ENCODE peak calls at places on chromosomes 7 and 10, in seven cellular contexts. Q is HepG2, F is suprapubic skin, C is K562, P is H1, I is transverse colon, W is sigmoid colon. Y is an unnamed sample.

GRCh38 chr7:147771344-147771743 is 819.2 kb upstream of the C7orf33 start:
- DNase-seq in W (no peak), Q (no peak), I (no peak), P (no peak), F (no peak), C (no peak), Y (no peak)

GRCh38 chr10:43055991-43056567 is 20.8 kb upstream of the RET start:
- DNase-seq in Q (no peak), F (peak; percentile 65), W (peak; percentile 33), C (no peak), I (peak; percentile 1), P (no peak), Y (no peak)

GRCh38 chr7:6271091-6271658 is 1.2 kb downstream of the CYTH3 start:
- DNase-seq in P (no peak), Q (no peak), W (peak; percentile 83), F (no peak), C (no peak), I (peak; percentile 62), Y (peak; percentile 55)

GRCh38 chr7:80583901-80584300 is 54.5 kb upstream of the CD36 start:
- DNase-seq in W (no peak), P (no peak), Q (no peak), F (no peak), C (no peak), I (no peak), Y (no peak)

GRCh38 chr7:27245798-27246691 is 3.4 kb downstream of the EVX1 start:
- DNase-seq in C (peak; percentile 17), W (no peak), Q (no peak), I (peak; percentile 66), P (peak; percentile 82), F (no peak), Y (no peak)

GRCh38 chr7:81173766-81174281 is 255.0 kb upstream of the SEMA3C start:
- DNase-seq in P (no peak), C (no peak), F (no peak), I (no peak), Q (no peak), W (no peak), Y (peak; percentile 31)

GRCh38 chr7:26444554-26444953 is 152.9 kb downstream of the SNX10 start:
- DNase-seq in P (no peak), F (no peak), I (no peak), C (no peak), Q (no peak), W (no peak), Y (no peak)

GRCh38 chr7:2495402-2496309 is 19.5 kb upstream of the GRIFIN start:
- DNase-seq in C (no peak), W (no peak), P (no peak), I (no peak), Q (no peak), F (no peak), Y (no peak)

GRCh38 chr7:19404912-19405329 is 259.7 kb upstream of the FERD3L start:
- DNase-seq in W (no peak), P (no peak), C (no peak), I (no peak), Q (no peak), F (no peak), Y (no peak)

DNA sequence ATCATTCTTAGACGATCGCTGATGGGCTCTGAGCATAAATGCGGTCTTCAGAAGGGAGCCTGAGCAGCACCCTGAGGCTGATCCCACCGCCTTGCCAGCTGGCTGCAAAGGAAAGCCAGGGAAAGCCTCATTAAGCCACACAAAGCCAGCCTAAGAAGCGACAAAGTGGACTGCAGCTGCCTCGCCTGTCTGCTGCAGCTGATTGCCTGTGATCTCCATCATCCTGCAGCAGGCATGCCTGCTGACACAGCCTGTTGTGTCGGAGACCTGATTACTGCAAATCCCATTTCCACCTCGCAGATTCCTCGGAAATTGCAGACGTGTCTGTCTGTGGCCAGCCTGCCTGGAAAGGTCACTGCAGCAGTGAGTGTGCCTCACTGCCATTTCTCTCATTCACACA is 1087.0 kb upstream of the AUTS2 start:
- DNase-seq in Q (no peak), W (no peak), C (no peak), P (no peak), F (no peak), I (no peak), Y (no peak)
- TF ChIP-seq EP300 in Q (no peak), W (no peak), C (no peak), P (no peak), F (no peak), I (no peak), Y (no peak)

GRCh38 chr7:37419496-37419895 is 29.2 kb downstream of the ELMO1 start:
- DNase-seq in Q (no peak), F (no peak), P (no peak), I (no peak), C (no peak), W (no peak), Y (no peak)
- TF ChIP-seq POLR2AphosphoS5 in Q (no peak), F (no peak), P (no peak), I (no peak), C (no peak), W (no peak), Y (no peak)

GRCh38 chr7:11026452-11027359 is 53.0 kb downstream of the PHF14 start:
- DNase-seq in W (no peak), Q (no peak), I (no peak), P (no peak), F (no peak), C (no peak), Y (no peak)
- TF ChIP-seq EP300 in W (no peak), Q (no peak), I (no peak), P (no peak), F (no peak), C (no peak), Y (no peak)

DNA sequence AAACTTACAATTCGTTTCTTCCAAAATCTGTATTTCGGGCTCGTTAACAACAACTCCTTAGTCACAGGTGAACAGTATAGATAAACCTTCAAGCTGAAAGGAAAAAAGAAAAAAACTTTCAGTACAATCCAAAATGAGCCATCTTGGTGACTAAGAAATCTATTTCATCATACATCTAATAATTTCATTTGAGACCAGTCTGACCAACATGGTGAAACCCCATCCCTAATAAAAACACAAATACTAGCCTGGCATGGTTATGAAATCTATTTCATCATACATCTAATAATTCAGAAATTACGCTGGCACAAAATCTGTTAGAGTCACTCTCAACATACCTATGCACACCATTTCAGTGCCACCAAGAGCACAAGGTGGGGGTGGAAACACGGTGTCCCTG is 8.8 kb downstream of the DCLRE1C start:
- DNase-seq in W (no peak), C (no peak), Q (no peak), P (no peak), F (no peak), I (no peak), Y (no peak)
- TF ChIP-seq POLR2AphosphoS5 in W (no peak), C (no peak), Q (no peak), P (no peak), F (no peak), I (no peak), Y (no peak)